ENCODE peak calls at places on chromosome 1, in six cellular contexts. S is Kasumi-1; R is HFF-Myc; Y is HT1080; C is IMR-90; I is activated CD8-positive, alpha-beta memory T cell treated with anti-CD3 and anti-CD28 coated beads, Interleukin-2, amount 50 U/mL, for 48 hours. V is an unnamed sample.

GRCh38 chr1:221912230-221912629 is 170.3 kb upstream of the DUSP10 start:
- DNase-seq in S (no peak), R (no peak), Y (no peak), C (peak), I (no peak), V (no peak)

GRCh38 chr1:218823291-218823900 is 350.3 kb upstream of the LYPLAL1 start:
- DNase-seq in S (no peak), R (no peak), Y (peak), C (peak), I (no peak), V (no peak)

GRCh38 chr1:54591127-54591756 is 32.1 kb downstream of the FAM151A start:
- DNase-seq in S (no peak), R (no peak), Y (no peak), C (peak), I (no peak), V (no peak)

GRCh38 chr1:36675106-36675505 is 192.4 kb upstream of the CSF3R start:
- DNase-seq in S (no peak), R (no peak), Y (no peak), C (no peak), I (no peak), V (peak)

GRCh38 chr1:204217648-204218000 is 3.8 kb upstream of the GOLT1A start:
- DNase-seq in S (no peak), R (no peak), Y (no peak), C (no peak), I (no peak), V (no peak)

GRCh38 chr1:185091480-185091879 is 46.1 kb downstream of the RNF2 start:
- DNase-seq in S (no peak), R (no peak), Y (no peak), C (no peak), I (no peak), V (no peak)

GRCh38 chr1:150874455-150875196 is 1.8 kb downstream of the ARNT start:
- DNase-seq in S (no peak), R (no peak), Y (no peak), C (no peak), I (no peak), V (no peak)

GRCh38 chr1:246583448-246584185 is 17.4 kb downstream of the CNST start:
- DNase-seq in S (peak), R (no peak), Y (no peak), C (no peak), I (no peak), V (no peak)

GRCh38 chr1:151945725-151946365 is 36.5 kb upstream of the THEM4 start:
- DNase-seq in S (peak), R (peak), Y (peak), C (peak), I (peak), V (peak)

GRCh38 chr1:219041141-219041540 is 132.5 kb upstream of the LYPLAL1 start:
- DNase-seq in S (no peak), R (peak), Y (peak), C (peak), I (no peak), V (no peak)

GRCh38 chr1:84497631-84498278 is 8.4 kb upstream of the SPATA1 start:
- DNase-seq in S (no peak), R (no peak), Y (no peak), C (no peak), I (no peak), V (no peak)

GRCh38 chr1:198809247-198809646 is 170.4 kb downstream of the PTPRC start:
- DNase-seq in S (no peak), R (no peak), Y (no peak), C (peak), I (no peak), V (no peak)

V was measured in coronary artery.